ENCODE peak calls at places on chromosomes 12 and 14, in five cellular contexts. One of them, this sample, is unnamed.

GRCh38 chr12:55806982-55807381 is 10.5 kb downstream of the SARNP start:
- DNase-seq in SK-N-SH: no peak
- DNase-seq in HCT116: no peak
- DNase-seq in Karpas-422: no peak
- DNase-seq in PC-3: no peak
- DNase-seq in this sample: no peak

GRCh38 chr12:104056419-104056972 is 6.5 kb upstream of the GLT8D2 start:
- DNase-seq in SK-N-SH: no peak
- DNase-seq in HCT116: no peak
- DNase-seq in Karpas-422: no peak
- DNase-seq in PC-3: no peak
- DNase-seq in this sample: no peak

GRCh38 chr12:48980389-48980952 is 2.3 kb downstream of the WNT1 start:
- DNase-seq in SK-N-SH: peak
- DNase-seq in HCT116: no peak
- DNase-seq in Karpas-422: no peak
- DNase-seq in PC-3: peak
- DNase-seq in this sample: peak

GRCh38 chr12:21823581-21823980 is 49.1 kb upstream of the KCNJ8 start:
- DNase-seq in SK-N-SH: no peak
- DNase-seq in HCT116: no peak
- DNase-seq in Karpas-422: peak
- DNase-seq in PC-3: no peak
- DNase-seq in this sample: no peak

GRCh38 chr12:27434673-27435565 is 11.6 kb upstream of the SMCO2 start:
- DNase-seq in SK-N-SH: peak
- DNase-seq in HCT116: no peak
- DNase-seq in Karpas-422: peak
- DNase-seq in PC-3: peak
- DNase-seq in this sample: peak

GRCh38 chr12:48924617-48925217 is 575 bp downstream of the FKBP11 start:
- DNase-seq in SK-N-SH: peak
- DNase-seq in HCT116: no peak
- DNase-seq in Karpas-422: peak
- DNase-seq in PC-3: peak
- DNase-seq in this sample: peak

GRCh38 chr12:56190695-56191155 is 1.4 kb upstream of the SMARCC2 start:
- DNase-seq in SK-N-SH: no peak
- DNase-seq in HCT116: no peak
- DNase-seq in Karpas-422: no peak
- DNase-seq in PC-3: no peak
- DNase-seq in this sample: peak

GRCh38 chr14:32453857-32454810 is 125.0 kb downstream of the AKAP6 start:
- DNase-seq in SK-N-SH: no peak
- DNase-seq in HCT116: no peak
- DNase-seq in Karpas-422: no peak
- DNase-seq in PC-3: no peak
- DNase-seq in this sample: no peak

GRCh38 chr12:108622425-108622824 is 11.3 kb downstream of the SELPLG start:
- DNase-seq in SK-N-SH: no peak
- DNase-seq in HCT116: no peak
- DNase-seq in Karpas-422: peak
- DNase-seq in PC-3: no peak
- DNase-seq in this sample: peak

GRCh38 chr12:51246254-51246853 is 7.7 kb downstream of the DAZAP2 start:
- DNase-seq in SK-N-SH: peak
- DNase-seq in HCT116: no peak
- DNase-seq in Karpas-422: peak
- DNase-seq in PC-3: no peak
- DNase-seq in this sample: no peak

GRCh38 chr14:32507029-32507984 is 178.2 kb downstream of the AKAP6 start:
- DNase-seq in SK-N-SH: no peak
- DNase-seq in HCT116: peak
- DNase-seq in Karpas-422: no peak
- DNase-seq in PC-3: peak
- DNase-seq in this sample: no peak

GRCh38 chr12:6222009-6222702 is 22.0 kb downstream of the CD9 start:
- DNase-seq in SK-N-SH: no peak
- DNase-seq in HCT116: no peak
- DNase-seq in Karpas-422: no peak
- DNase-seq in PC-3: peak
- DNase-seq in this sample: peak

GRCh38 chr12:7472060-7472459 is 28.1 kb upstream of the CD163L1 start:
- DNase-seq in SK-N-SH: no peak
- DNase-seq in HCT116: no peak
- DNase-seq in Karpas-422: no peak
- DNase-seq in PC-3: no peak
- DNase-seq in this sample: no peak

GRCh38 chr14:26132061-26132460 is 465.8 kb downstream of the NOVA1 start:
- DNase-seq in SK-N-SH: no peak
- DNase-seq in HCT116: no peak
- DNase-seq in Karpas-422: no peak
- DNase-seq in PC-3: no peak
- DNase-seq in this sample: no peak

GRCh38 chr14:98906123-98906995 is 365.6 kb downstream of the BCL11B start:
- DNase-seq in SK-N-SH: no peak
- DNase-seq in HCT116: peak
- DNase-seq in Karpas-422: no peak
- DNase-seq in PC-3: peak
- DNase-seq in this sample: peak

GRCh38 chr12:6330192-6330591 is 11.7 kb downstream of the TNFRSF1A start:
- DNase-seq in SK-N-SH: no peak
- DNase-seq in HCT116: no peak
- DNase-seq in Karpas-422: peak
- DNase-seq in PC-3: no peak
- DNase-seq in this sample: no peak

GRCh38 chr14:90757452-90757851 is 58.8 kb downstream of the TTC7B start:
- DNase-seq in SK-N-SH: no peak
- DNase-seq in HCT116: no peak
- DNase-seq in Karpas-422: no peak
- DNase-seq in PC-3: no peak
- DNase-seq in this sample: no peak

DNA sequence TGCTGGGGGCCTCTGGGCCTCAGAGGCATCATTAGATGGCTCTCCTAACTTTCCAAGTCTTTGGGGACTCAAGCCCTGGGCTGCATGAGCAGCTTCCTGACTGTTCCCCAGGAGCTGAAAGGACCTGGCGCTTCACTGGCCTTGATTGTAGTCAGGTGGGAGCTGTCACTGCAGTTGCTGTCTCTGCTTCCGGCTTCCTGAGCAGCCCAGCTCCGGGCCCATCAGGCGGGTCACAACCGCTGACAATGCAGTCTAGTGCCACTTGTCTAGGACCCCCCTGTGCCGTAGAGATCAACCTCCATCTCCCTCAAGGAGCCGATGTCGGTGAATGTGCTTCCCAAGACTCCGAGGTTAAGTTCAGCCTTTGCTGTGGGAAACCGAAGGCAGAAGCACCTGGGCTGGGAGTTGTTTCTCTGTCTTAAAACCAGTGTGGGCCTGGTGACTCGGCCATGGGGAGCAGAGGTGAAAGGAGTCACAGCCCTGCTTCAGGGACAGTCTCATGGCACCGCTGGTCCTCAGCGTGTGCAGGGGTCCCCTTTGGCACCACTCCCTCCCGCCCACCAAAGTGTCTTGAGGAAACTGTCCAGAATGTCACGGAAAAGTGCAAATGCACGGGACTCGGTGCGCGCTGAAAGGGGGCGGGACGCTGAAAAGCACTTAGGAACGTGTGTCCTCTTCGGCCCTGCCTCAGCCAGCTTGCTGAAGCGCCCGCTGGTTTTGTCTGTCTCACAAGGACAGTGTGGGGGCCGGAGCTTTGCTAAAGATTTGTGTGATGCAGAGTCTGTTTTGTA is 44.8 kb downstream of the PRIMA1 start:
- DNase-seq in SK-N-SH: no peak
- DNase-seq in HCT116: no peak
- DNase-seq in Karpas-422: no peak
- DNase-seq in PC-3: no peak
- DNase-seq in this sample: no peak
- H3K9ac ChIP-seq in SK-N-SH: no peak
- H3K9ac ChIP-seq in HCT116: no peak
- H3K9ac ChIP-seq in Karpas-422: no peak
- H3K9ac ChIP-seq in PC-3: no peak
- H3K9ac ChIP-seq in this sample: no peak

GRCh38 chr12:124747426-124748161 is 116.1 kb downstream of the SCARB1 start:
- DNase-seq in SK-N-SH: no peak
- DNase-seq in HCT116: no peak
- DNase-seq in Karpas-422: peak
- DNase-seq in PC-3: peak
- DNase-seq in this sample: no peak

GRCh38 chr12:124744659-124745467 is 118.8 kb downstream of the SCARB1 start:
- DNase-seq in SK-N-SH: peak
- DNase-seq in HCT116: peak
- DNase-seq in Karpas-422: peak
- DNase-seq in PC-3: peak
- DNase-seq in this sample: no peak

GRCh38 chr12:124746649-124747425 is 116.8 kb downstream of the SCARB1 start:
- DNase-seq in SK-N-SH: no peak
- DNase-seq in HCT116: no peak
- DNase-seq in Karpas-422: no peak
- DNase-seq in PC-3: no peak
- DNase-seq in this sample: no peak

GRCh38 chr12:124745468-124745890 is 118.2 kb downstream of the SCARB1 start:
- DNase-seq in SK-N-SH: no peak
- DNase-seq in HCT116: no peak
- DNase-seq in Karpas-422: no peak
- DNase-seq in PC-3: no peak
- DNase-seq in this sample: no peak

DNA sequence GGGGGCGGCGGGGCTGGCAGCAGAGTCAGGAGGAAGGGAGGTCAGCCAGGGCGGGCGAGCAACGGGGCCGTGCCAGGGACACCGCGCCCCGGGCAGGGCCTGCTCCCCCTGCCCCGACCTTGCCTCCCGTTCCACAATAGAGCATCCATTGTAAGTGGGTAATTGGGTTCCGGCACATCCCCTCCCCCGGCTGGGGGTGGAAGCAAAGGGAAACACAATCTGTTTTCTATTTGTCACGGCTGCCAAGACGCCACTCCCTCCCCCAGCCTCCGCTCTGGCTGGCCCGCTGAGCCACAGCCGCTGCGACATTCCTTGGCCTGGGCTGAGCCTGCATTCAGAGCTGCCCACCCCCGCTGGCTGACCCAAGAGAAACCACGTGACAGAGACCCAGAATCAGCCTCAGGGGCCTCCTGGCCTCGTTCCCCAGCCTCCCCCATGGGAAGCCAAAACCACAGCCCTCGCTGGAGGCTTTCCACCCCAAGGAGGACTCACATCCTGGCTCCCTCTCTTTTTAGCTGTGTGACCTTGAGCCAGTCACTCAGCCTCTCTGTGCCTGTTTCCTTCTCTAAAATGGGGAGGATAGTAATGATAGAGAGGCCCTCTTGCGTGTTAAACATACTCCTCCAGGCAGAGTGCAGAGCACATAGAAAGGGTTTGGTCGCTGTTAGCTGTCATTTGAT is 117.6 kb downstream of the SCARB1 start:
- DNase-seq in SK-N-SH: peak
- DNase-seq in HCT116: peak
- DNase-seq in Karpas-422: peak
- DNase-seq in PC-3: peak
- DNase-seq in this sample: peak
- H2AFZ ChIP-seq in SK-N-SH: peak
- H2AFZ ChIP-seq in HCT116: peak
- H2AFZ ChIP-seq in Karpas-422: peak
- H2AFZ ChIP-seq in PC-3: peak
- H2AFZ ChIP-seq in this sample: no peak

DNA sequence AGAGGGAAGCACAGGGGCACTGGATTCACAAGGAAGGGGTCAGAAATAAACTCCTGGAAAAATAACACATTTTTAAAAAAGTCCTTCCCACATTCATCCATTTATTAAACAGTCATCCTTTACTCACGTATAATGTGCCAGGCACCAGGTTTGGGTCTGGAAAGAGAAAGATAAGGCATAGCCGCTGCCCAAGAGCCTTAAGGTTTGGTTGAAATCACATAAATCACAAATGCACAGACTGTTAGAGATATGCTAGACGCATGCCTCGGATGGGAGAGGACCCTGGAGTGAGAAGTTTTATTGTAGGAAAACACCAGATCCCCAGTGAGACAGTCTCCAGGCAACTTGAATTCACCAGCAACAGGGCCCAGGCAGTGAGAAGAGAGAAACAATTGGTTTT is 305.8 kb upstream of the AMIGO2 start:
- DNase-seq in SK-N-SH: no peak
- DNase-seq in HCT116: no peak
- DNase-seq in Karpas-422: no peak
- DNase-seq in PC-3: no peak
- DNase-seq in this sample: no peak
- H3K9ac ChIP-seq in SK-N-SH: no peak
- H3K9ac ChIP-seq in HCT116: no peak
- H3K9ac ChIP-seq in Karpas-422: no peak
- H3K9ac ChIP-seq in PC-3: no peak
- H3K9ac ChIP-seq in this sample: no peak

DNA sequence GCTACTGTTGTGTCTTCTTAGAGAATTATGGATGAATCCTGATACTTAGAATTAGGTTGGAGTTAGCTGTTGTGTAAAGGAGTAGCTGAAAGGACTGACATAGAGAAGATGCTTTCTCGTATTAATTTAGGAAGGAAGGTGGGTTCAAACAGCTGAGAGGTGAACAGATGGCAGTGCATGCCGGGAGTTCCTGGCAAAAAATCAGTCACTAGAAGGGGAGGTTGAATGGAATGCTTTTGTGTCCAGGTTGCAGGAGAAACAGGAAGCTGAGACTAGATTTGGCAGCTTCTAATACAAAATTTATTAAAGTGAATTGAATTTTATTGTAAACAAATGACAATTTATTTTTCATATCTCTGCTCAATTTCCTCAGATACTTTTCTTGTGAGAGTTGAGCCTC is 70.8 kb downstream of the BTG1 start:
- DNase-seq in SK-N-SH: no peak
- DNase-seq in HCT116: no peak
- DNase-seq in Karpas-422: no peak
- DNase-seq in PC-3: no peak
- DNase-seq in this sample: no peak
- H2AFZ ChIP-seq in SK-N-SH: no peak
- H2AFZ ChIP-seq in HCT116: no peak
- H2AFZ ChIP-seq in Karpas-422: no peak
- H2AFZ ChIP-seq in PC-3: no peak
- H2AFZ ChIP-seq in this sample: no peak